ENCODE peak calls at places on chromosomes 13 and 19, in six cellular contexts. F is breast epithelium, I is vagina, X is endothelial cell of umbilical vein, Y is stomach, E is K562. L is an unnamed sample.
A peak's percentile ranks its signal among the peaks of the same experiment; 100 is the strongest.

GRCh38 chr13:63041640-63042414 is 1626.2 kb upstream of the PCDH20 start:
- DNase-seq in Y (no peak), I (no peak), F (no peak), E (no peak), X (no peak), L (no peak)

GRCh38 chr13:91817250-91817649 is 418.8 kb downstream of the GPC5 start:
- DNase-seq in E (peak; percentile 38), X (peak; percentile 19), Y (no peak), I (no peak), F (no peak), L (no peak)

GRCh38 chr13:69999875-70000274 is 107.8 kb upstream of the ATXN8OS start:
- DNase-seq in F (no peak), Y (no peak), E (no peak), I (no peak), X (no peak), L (no peak)

GRCh38 chr19:2426661-2427322 is 594 bp downstream of the TIMM13 start:
- DNase-seq in F (no peak), X (no peak), Y (peak; percentile 41), E (peak; percentile 82), I (no peak), L (peak; percentile 88)

GRCh38 chr19:18590273-18591272 is 2.0 kb downstream of the REX1BD start:
- DNase-seq in I (no peak), F (peak; percentile 82), E (peak; percentile 94), Y (no peak), X (no peak), L (no peak)

GRCh38 chr19:32017341-32017948 is 328.0 kb upstream of the ZNF507 start:
- DNase-seq in Y (no peak), X (no peak), E (no peak), I (no peak), F (no peak), L (no peak)

GRCh38 chr19:808176-808741 is 11.0 kb downstream of the PTBP1 start:
- DNase-seq in X (no peak), F (no peak), I (no peak), Y (no peak), E (no peak), L (no peak)

GRCh38 chr13:25207291-25207690 is 35.2 kb upstream of the AMER2 start:
- DNase-seq in X (no peak), F (no peak), E (no peak), I (no peak), Y (no peak), L (no peak)

GRCh38 chr13:40191186-40191980 is 475.1 kb downstream of the FOXO1 start:
- DNase-seq in I (no peak), X (no peak), Y (no peak), E (no peak), F (peak; percentile 55), L (no peak)

GRCh38 chr19:55231391-55232283 is 3.1 kb upstream of the TMEM86B start:
- DNase-seq in E (no peak), Y (no peak), X (no peak), F (no peak), I (no peak), L (no peak)

GRCh38 chr13:35496761-35497386 is 20.4 kb upstream of the MAB21L1 start:
- DNase-seq in Y (no peak), F (no peak), I (no peak), X (no peak), E (no peak), L (no peak)

GRCh38 chr13:111539791-111540446 is 219.5 kb downstream of the TEX29 start:
- DNase-seq in Y (no peak), X (no peak), I (no peak), F (no peak), E (no peak), L (peak; percentile 66)

GRCh38 chr13:111239754-111240670 is 80.4 kb upstream of the TEX29 start:
- DNase-seq in Y (no peak), I (peak; percentile 34), E (no peak), F (no peak), X (no peak), L (no peak)

GRCh38 chr13:98976338-98976737 is 1.5 kb downstream of the DOCK9 start:
- DNase-seq in I (no peak), F (no peak), E (no peak), Y (no peak), X (no peak), L (no peak)

GRCh38 chr19:49718991-49719390 is 28.1 kb downstream of the CPT1C start:
- DNase-seq in X (no peak), F (no peak), E (no peak), Y (no peak), I (no peak), L (no peak)

GRCh38 chr13:27556109-27556508 is 64.2 kb downstream of the LNX2 start:
- DNase-seq in Y (no peak), F (no peak), E (no peak), I (no peak), X (peak; percentile 93), L (no peak)

GRCh38 chr19:1837625-1838105 is 10.6 kb downstream of the REXO1 start:
- DNase-seq in X (peak; percentile 44), I (no peak), F (no peak), E (peak; percentile 83), Y (peak; percentile 48), L (no peak)

GRCh38 chr13:113096052-113096744 is 9.4 kb upstream of the F7 start:
- DNase-seq in Y (no peak), I (no peak), X (no peak), F (no peak), E (no peak), L (no peak)

GRCh38 chr19:23561341-23561740 is 125.7 kb downstream of the ZNF675 start:
- DNase-seq in X (no peak), E (no peak), F (no peak), Y (no peak), I (no peak), L (no peak)

GRCh38 chr19:53916004-53916403 is 6.9 kb downstream of the CACNG7 start:
- DNase-seq in F (no peak), Y (no peak), E (no peak), X (no peak), I (no peak), L (no peak)

GRCh38 chr13:112807653-112808376 is 118.0 kb downstream of the ATP11A start:
- DNase-seq in F (no peak), Y (no peak), X (no peak), I (no peak), E (no peak), L (no peak)

GRCh38 chr13:78491978-78492377 is 111.4 kb downstream of the POU4F1 start:
- DNase-seq in Y (no peak), E (no peak), F (no peak), X (no peak), I (no peak), L (no peak)

GRCh38 chr19:31491246-31491645 is 142.0 kb upstream of the TSHZ3 start:
- DNase-seq in F (no peak), Y (no peak), E (no peak), X (no peak), I (no peak), L (no peak)

GRCh38 chr19:38362076-38362945 is 12.1 kb upstream of the PSMD8 start:
- DNase-seq in Y (peak; percentile 91), X (peak; percentile 55), I (no peak), F (peak; percentile 81), E (peak; percentile 92), L (peak; percentile 91)

GRCh38 chr19:5002143-5002542 is 33.2 kb downstream of the KDM4B start:
- DNase-seq in Y (no peak), F (no peak), I (no peak), E (no peak), X (no peak), L (no peak)

GRCh38 chr19:46297700-46298476 is 1.0 kb downstream of the HIF3A start:
- DNase-seq in F (peak; percentile 37), I (no peak), X (peak; percentile 43), E (peak; percentile 20), Y (peak; percentile 50), L (no peak)

GRCh38 chr13:57314897-57315520 is 148.0 kb downstream of the PRR20E start:
- DNase-seq in X (no peak), F (no peak), I (no peak), Y (no peak), E (no peak), L (peak; percentile 53)

GRCh38 chr13:48478401-48478800 is 54.5 kb downstream of the RCBTB2 start:
- DNase-seq in Y (no peak), I (no peak), E (no peak), F (no peak), X (no peak), L (no peak)

GRCh38 chr13:21079761-21080730 is 18.7 kb upstream of the LATS2 start:
- DNase-seq in F (no peak), I (no peak), E (no peak), X (peak; percentile 96), Y (no peak), L (no peak)

DNA sequence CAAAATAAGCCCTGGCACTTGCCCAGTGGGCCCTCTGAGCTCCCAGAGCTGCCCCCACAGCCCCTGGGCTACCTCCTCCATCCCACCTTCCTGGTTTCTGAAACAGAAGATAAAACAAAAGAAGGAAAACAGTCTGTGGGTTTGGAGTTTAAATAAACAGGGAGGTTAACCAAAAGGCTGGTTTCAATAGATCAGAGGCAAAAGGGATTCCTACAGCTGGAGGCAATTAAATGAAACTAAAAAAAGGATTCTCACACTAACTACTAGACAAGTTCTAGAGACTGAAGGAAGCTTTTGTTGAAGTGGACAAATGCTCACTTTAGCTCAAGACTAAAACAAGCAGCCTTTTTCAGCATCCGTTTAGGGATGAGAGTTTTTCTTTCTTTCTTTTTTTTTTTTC is 569.8 kb downstream of the FGF9 start:
- DNase-seq in I (no peak), E (no peak), X (no peak), F (no peak), Y (no peak), L (no peak)
- TF ChIP-seq POLR2AphosphoS5 in I (no peak), E (no peak), X (no peak), F (no peak), Y (no peak), L (no peak)

DNA sequence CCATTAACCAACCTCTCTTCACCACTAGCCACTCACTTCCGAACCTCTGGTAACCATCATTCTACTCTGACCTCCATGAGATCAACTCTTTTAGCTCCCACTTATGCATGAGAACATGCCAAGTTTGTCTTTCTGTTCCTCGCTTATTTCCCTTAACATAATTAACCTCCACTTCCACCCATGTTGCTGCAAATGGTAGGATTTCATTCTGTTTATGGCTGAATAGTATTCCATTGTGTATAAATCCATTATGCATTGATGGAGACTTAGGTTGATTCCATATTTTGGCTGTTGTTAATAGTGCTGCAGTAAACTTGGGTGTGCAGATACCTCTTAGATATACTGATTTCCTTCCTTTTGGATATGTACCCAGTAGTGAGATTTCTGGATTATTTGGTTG is 30.2 kb downstream of the ZNF382 start:
- DNase-seq in X (no peak), E (no peak), Y (no peak), F (no peak), I (no peak), L (no peak)
- H3K9me3 ChIP-seq in X (peaks cover 6% of the 10 kb centered on the region), E (peaks cover 2% of the 10 kb centered on the region), Y (peaks cover 100% of the 10 kb centered on the region), F (peaks cover 98% of the 10 kb centered on the region), I (peaks cover 86% of the 10 kb centered on the region), L (peaks cover 100% of the 10 kb centered on the region)

GRCh38 chr19:16330368-16330801 is 5.8 kb downstream of the KLF2 start:
- DNase-seq in Y (peak; percentile 88), X (peak; percentile 81), E (peak; percentile 79), F (no peak), I (no peak), L (peak; percentile 97)
- TF ChIP-seq POLR2AphosphoS5 in Y (peak; percentile 84), X (peak; percentile 61), E (no peak), F (no peak), I (peak; percentile 54), L (peak; percentile 95)

GRCh38 chr19:52095172-52096014 is at the start of gene ZNF841:
- DNase-seq in X (peak; percentile 96), Y (peak; percentile 93), E (peak; percentile 96), I (no peak), F (peak; percentile 92), L (peak; percentile 96)

GRCh38 chr19:52099497-52100138 is 4.1 kb upstream of the ZNF841 start:
- DNase-seq in E (no peak), I (no peak), Y (no peak), X (no peak), F (no peak), L (no peak)

GRCh38 chr19:52094526-52094925 is 1.0 kb downstream of the ZNF841 start:
- DNase-seq in F (no peak), X (no peak), E (peak; percentile 18), I (no peak), Y (no peak), L (no peak)
- H3K9me3 ChIP-seq in F (peaks cover 43% of the 10 kb centered on the region), X (no peaks in the 10 kb centered on the region), E (peaks cover 28% of the 10 kb centered on the region), I (peaks cover 8% of the 10 kb centered on the region), Y (peaks cover 61% of the 10 kb centered on the region), L (peaks cover 85% of the 10 kb centered on the region)